ENCODE peak calls at places on chromosomes 4 and X, in six cellular contexts. Z is tibial artery, X is fibroblast of pulmonary artery, Y is lower lobe of right lung, K is HFF-Myc, B is body of pancreas. O is an unnamed sample.

GRCh38 chr4:111930658-111931057 is 214.6 kb upstream of the FAM241A start:
- DNase-seq in Z (no peak), X (no peak), Y (no peak), K (no peak), B (no peak), O (no peak)

GRCh38 chr4:97507587-97508245 is 635.6 kb downstream of the STPG2 start:
- DNase-seq in Z (no peak), X (peak; percentile 61), Y (no peak), K (no peak), B (no peak), O (peak; percentile 32)

GRCh38 chr4:156503119-156503518 is 468.5 kb downstream of the PDGFC start:
- DNase-seq in Z (no peak), X (no peak), Y (no peak), K (no peak), B (no peak), O (no peak)

GRCh38 chr4:119490335-119490734 is 138.3 kb downstream of the PDE5A start:
- DNase-seq in Z (no peak), X (peak; percentile 39), Y (no peak), K (no peak), B (no peak), O (no peak)

GRCh38 chr4:127975121-127975770 is 10.0 kb downstream of the ABHD18 start:
- DNase-seq in Z (no peak), X (no peak), Y (no peak), K (no peak), B (no peak), O (no peak)

GRCh38 chr4:123616970-123617392 is 220.4 kb downstream of the SPRY1 start:
- DNase-seq in Z (peak; percentile 59), X (peak; percentile 95), Y (peak; percentile 77), K (no peak), B (peak; percentile 46), O (no peak)

GRCh38 chrX:79413009-79413408 is 45.9 kb upstream of the ITM2A start:
- DNase-seq in Z (no peak), X (peak; percentile 29), Y (no peak), K (no peak), B (no peak), O (no peak)

GRCh38 chr4:76725039-76725438 is 172.9 kb downstream of the SOWAHB start:
- DNase-seq in Z (no peak), X (no peak), Y (no peak), K (no peak), B (no peak), O (no peak)

GRCh38 chrX:6095469-6095868 is 133.2 kb downstream of the NLGN4X start:
- DNase-seq in Z (no peak), X (no peak), Y (no peak), K (no peak), B (no peak), O (no peak)

GRCh38 chr4:7460591-7460990 is 25.9 kb upstream of the PSAPL1 start:
- DNase-seq in Z (no peak), X (no peak), Y (no peak), K (peak; percentile 11), B (no peak), O (no peak)

GRCh38 chr4:138158746-138159297 is 83.3 kb downstream of the SLC7A11 start:
- DNase-seq in Z (no peak), X (peak; percentile 67), Y (no peak), K (peak; percentile 39), B (no peak), O (peak; percentile 29)

GRCh38 chr4:15765910-15766703 is 12.0 kb upstream of the CD38 start:
- DNase-seq in Z (no peak), X (no peak), Y (no peak), K (no peak), B (no peak), O (no peak)

GRCh38 chr4:121156822-121157769 is 7.0 kb downstream of the TNIP3 start:
- DNase-seq in Z (peak; percentile 39), X (peak; percentile 42), Y (peak; percentile 67), K (no peak), B (peak; percentile 30), O (no peak)

GRCh38 chrX:130416785-130417184 is 15.0 kb downstream of the RBMX2 start:
- DNase-seq in Z (no peak), X (no peak), Y (no peak), K (no peak), B (no peak), O (no peak)

GRCh38 chr4:182752158-182752910 is 164.9 kb downstream of the DCTD start:
- DNase-seq in Z (no peak), X (peak; percentile 87), Y (no peak), K (peak; percentile 27), B (no peak), O (peak; percentile 72)

GRCh38 chr4:8427761-8428287 is 12.7 kb downstream of the ACOX3 start:
- DNase-seq in Z (peak; percentile 33), X (peak; percentile 86), Y (no peak), K (no peak), B (peak; percentile 62), O (no peak)

GRCh38 chr4:2786794-2787229 is 6.1 kb upstream of the SH3BP2 start:
- DNase-seq in Z (peak; percentile 14), X (no peak), Y (no peak), K (no peak), B (no peak), O (no peak)

GRCh38 chrX:56310581-56310980 is 78.4 kb downstream of the KLF8 start:
- DNase-seq in Z (no peak), X (no peak), Y (no peak), K (no peak), B (no peak), O (no peak)

GRCh38 chr4:170589597-170590191 is 499.9 kb upstream of the AADAT start:
- DNase-seq in Z (no peak), X (peak; percentile 22), Y (no peak), K (no peak), B (no peak), O (no peak)

GRCh38 chr4:74653331-74654229 is 140.7 kb downstream of the BTC start:
- DNase-seq in Z (no peak), X (no peak), Y (no peak), K (no peak), B (no peak), O (no peak)

GRCh38 chrX:71326394-71326793 is 24.8 kb downstream of the ITGB1BP2 start:
- DNase-seq in Z (no peak), X (no peak), Y (no peak), K (no peak), B (no peak), O (no peak)

GRCh38 chr4:112759313-112759712 is 122.4 kb downstream of the LARP7 start:
- DNase-seq in Z (no peak), X (no peak), Y (no peak), K (no peak), B (no peak), O (no peak)

GRCh38 chr4:43325220-43325967 is 432.9 kb downstream of the GRXCR1 start:
- DNase-seq in Z (no peak), X (no peak), Y (no peak), K (no peak), B (no peak), O (no peak)

GRCh38 chr4:83219344-83219990 is 65.1 kb downstream of the COQ2 start:
- DNase-seq in Z (peak; percentile 29), X (no peak), Y (peak; percentile 57), K (no peak), B (peak; percentile 34), O (no peak)

GRCh38 chrX:151789179-151789800 is 54.7 kb downstream of the CNGA2 start:
- DNase-seq in Z (peak; percentile 66), X (peak; percentile 80), Y (no peak), K (peak; percentile 24), B (peak; percentile 19), O (peak; percentile 80)

GRCh38 chr4:106818764-106819163 is 217.3 kb downstream of the DKK2 start:
- DNase-seq in Z (no peak), X (peak; percentile 3), Y (no peak), K (no peak), B (no peak), O (no peak)
- TF ChIP-seq CTCF in Z (no peak), X (peak; percentile 29), Y (no peak), K (no peak), B (no peak), O (peak; percentile 9)

DNA sequence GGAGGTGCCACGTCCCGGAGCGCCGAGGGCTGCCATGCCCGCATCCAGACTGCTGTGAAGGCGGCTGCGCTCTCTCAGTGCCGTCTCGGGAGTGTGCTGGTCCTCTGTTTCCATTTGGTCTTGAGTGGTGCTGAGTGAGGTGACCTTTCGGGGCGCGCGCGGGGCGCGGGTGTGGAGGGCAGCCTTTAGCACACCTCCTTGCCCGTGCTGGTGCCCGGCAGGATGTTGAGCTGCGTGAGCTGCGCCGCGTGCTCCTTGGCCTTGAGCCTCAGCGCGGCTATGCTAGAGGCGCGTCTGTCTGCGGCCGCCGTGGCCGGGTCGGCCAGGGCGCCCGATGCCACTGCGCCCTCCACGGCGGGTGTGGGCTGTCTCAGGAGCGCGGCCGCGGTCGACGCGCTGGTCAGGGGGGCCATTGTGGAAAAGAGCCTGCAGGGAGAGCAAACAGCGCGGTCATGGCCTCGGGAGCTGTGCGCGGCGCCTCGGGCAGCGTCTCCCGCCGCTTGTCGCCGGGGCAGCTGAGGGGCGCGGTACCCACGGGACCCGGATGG is 11.2 kb downstream of the ARX start:
- DNase-seq in Z (no peak), X (no peak), Y (no peak), K (no peak), B (no peak), O (no peak)
- H3K4me3 ChIP-seq in Z (peak overlapping the region; percentile 39), X (no peak overlapping the region), Y (no peak overlapping the region), K (no peak overlapping the region), B (no peak overlapping the region), O (peak overlapping the region; percentile 1)

GRCh38 chrX:12367254-12367653 is 229.0 kb downstream of the FRMPD4 start:
- DNase-seq in Z (no peak), X (no peak), Y (no peak), K (no peak), B (no peak), O (no peak)
- TF ChIP-seq CTCF in Z (no peak), X (no peak), Y (no peak), K (no peak), B (no peak), O (no peak)

DNA sequence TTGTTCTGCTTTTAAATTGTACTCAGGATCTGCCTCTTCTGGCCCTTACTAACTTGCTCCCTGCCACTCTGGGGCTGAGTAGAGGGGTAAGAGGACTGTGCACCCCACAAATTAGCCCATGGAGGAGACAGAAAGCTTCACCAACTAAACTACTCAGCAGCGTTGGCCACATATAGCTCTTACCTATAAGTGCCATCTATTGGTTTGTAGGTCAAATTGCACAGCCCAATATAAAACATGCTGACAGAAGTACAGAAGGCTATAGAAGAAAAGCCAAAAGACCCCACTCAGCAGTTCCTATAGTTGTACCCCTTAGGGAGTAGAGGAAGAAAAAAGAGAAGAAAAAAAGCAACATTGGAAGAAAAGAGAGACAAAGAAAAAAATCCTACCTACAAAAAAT is 341.2 kb upstream of the FMR1 start:
- DNase-seq in Z (no peak), X (no peak), Y (no peak), K (no peak), B (no peak), O (no peak)
- H3K4me3 ChIP-seq in Z (no peak overlapping the region), X (no peak overlapping the region), Y (no peak overlapping the region), K (no peak overlapping the region), B (no peak overlapping the region), O (no peak overlapping the region)

GRCh38 chr4:48585401-48585800 is 95.3 kb downstream of the ZAR1 start:
- DNase-seq in Z (no peak), X (no peak), Y (no peak), K (no peak), B (no peak), O (no peak)
- TF ChIP-seq CTCF in Z (no peak), X (no peak), Y (no peak), K (no peak), B (no peak), O (no peak)